ENCODE peak calls at places on chromosomes 7 and 10, in eight cellular contexts. R is GM04503; Z is H54; O is left kidney; H is HT1080; J is CD8-positive, alpha-beta memory T cell; U is H9; S is SJSA1. I is an unnamed sample.

GRCh38 chr7:93231264-93231663 is 902 bp upstream of the VPS50 start:
- DNase-seq in R (no peak), Z (no peak), O (no peak), H (no peak), J (no peak), U (no peak), S (no peak), I (no peak)

GRCh38 chr10:70268376-70268775 is 15.4 kb downstream of the NPFFR1 start:
- DNase-seq in R (no peak), Z (no peak), O (no peak), H (no peak), J (no peak), U (no peak), S (no peak), I (no peak)

GRCh38 chr10:50739618-50740350 is at the start of gene ASAH2B:
- DNase-seq in R (peak; percentile 45), Z (peak; percentile 56), O (peak; percentile 95), H (peak; percentile 85), J (peak; percentile 67), U (peak; percentile 84), S (peak; percentile 82), I (peak; percentile 61)

GRCh38 chr10:79946270-79947082 is 2.4 kb downstream of the SFTPD start:
- DNase-seq in R (no peak), Z (no peak), O (no peak), H (no peak), J (no peak), U (no peak), S (no peak), I (no peak)

GRCh38 chr7:21542891-21543527 is at the start of gene DNAH11:
- DNase-seq in R (no peak), Z (no peak), O (peak; percentile 86), H (no peak), J (no peak), U (peak; percentile 86), S (peak; percentile 29), I (no peak)

GRCh38 chr7:70325509-70326101 is 727.3 kb downstream of the AUTS2 start:
- DNase-seq in R (peak; percentile 35), Z (peak; percentile 54), O (peak; percentile 19), H (peak; percentile 68), J (no peak), U (no peak), S (no peak), I (no peak)

GRCh38 chr10:131312261-131312801 is 810 bp upstream of the TCERG1L start:
- DNase-seq in R (no peak), Z (no peak), O (peak; percentile 93), H (no peak), J (no peak), U (peak; percentile 85), S (no peak), I (no peak)

GRCh38 chr10:84469470-84469869 is 141.1 kb downstream of the CCSER2 start:
- DNase-seq in R (no peak), Z (no peak), O (peak; percentile 16), H (no peak), J (no peak), U (no peak), S (peak; percentile 11), I (no peak)

GRCh38 chr7:152414779-152415178 is 21.0 kb downstream of the KMT2C start:
- DNase-seq in R (no peak), Z (no peak), O (no peak), H (no peak), J (no peak), U (no peak), S (no peak), I (no peak)

I was measured in CD4-positive, alpha-beta T cell.